ENCODE peak calls at places on chromosome 19, in five cellular contexts. Q is OCI-LY7, R is GM12865, A is fibroblast of mammary gland, M is fibroblast of villous mesenchyme. V is an unnamed sample.

GRCh38 chr19:17183858-17184271 is 31.3 kb upstream of the USE1 start:
- DNase-seq in Q (peak), R (peak), A (no peak), M (no peak), V (no peak)

GRCh38 chr19:7772752-7773291 is 9.8 kb downstream of the CLEC4M start:
- DNase-seq in Q (no peak), R (peak), A (peak), M (peak), V (no peak)

GRCh38 chr19:57664269-57665127 is 4.2 kb upstream of the ZSCAN4 start:
- DNase-seq in Q (no peak), R (no peak), A (peak), M (peak), V (peak)

GRCh38 chr19:33246729-33247440 is 21.2 kb upstream of the SLC7A10 start:
- DNase-seq in Q (no peak), R (no peak), A (no peak), M (no peak), V (no peak)

GRCh38 chr19:32598022-32598421 is 17.0 kb downstream of the PDCD5 start:
- DNase-seq in Q (no peak), R (no peak), A (no peak), M (no peak), V (no peak)

GRCh38 chr19:50513746-50514345 is at the start of gene ASPDH:
- DNase-seq in Q (no peak), R (no peak), A (no peak), M (no peak), V (no peak)

GRCh38 chr19:56333506-56333905 is 18.9 kb upstream of the ZSCAN5A start:
- DNase-seq in Q (peak), R (peak), A (peak), M (peak), V (peak)

GRCh38 chr19:3243851-3244700 is 19.6 kb downstream of the CELF5 start:
- DNase-seq in Q (peak), R (peak), A (peak), M (peak), V (peak)

GRCh38 chr19:34960103-34960805 is 3.8 kb downstream of the ZNF792 start:
- DNase-seq in Q (no peak), R (no peak), A (peak), M (no peak), V (no peak)

GRCh38 chr19:34959021-34959420 is 5.0 kb downstream of the ZNF792 start:
- DNase-seq in Q (no peak), R (no peak), A (no peak), M (no peak), V (no peak)

GRCh38 chr19:34961775-34962174 is 2.3 kb downstream of the ZNF792 start:
- DNase-seq in Q (no peak), R (no peak), A (no peak), M (no peak), V (no peak)

GRCh38 chr19:34960940-34961679 is 2.9 kb downstream of the ZNF792 start:
- DNase-seq in Q (no peak), R (no peak), A (no peak), M (no peak), V (no peak)

GRCh38 chr19:34957830-34958751 is 5.9 kb downstream of the ZNF792 start:
- DNase-seq in Q (no peak), R (no peak), A (no peak), M (no peak), V (no peak)
- H3K4me3 ChIP-seq in Q (no peak), R (no peak), A (no peak), M (no peak), V (no peak)

DNA sequence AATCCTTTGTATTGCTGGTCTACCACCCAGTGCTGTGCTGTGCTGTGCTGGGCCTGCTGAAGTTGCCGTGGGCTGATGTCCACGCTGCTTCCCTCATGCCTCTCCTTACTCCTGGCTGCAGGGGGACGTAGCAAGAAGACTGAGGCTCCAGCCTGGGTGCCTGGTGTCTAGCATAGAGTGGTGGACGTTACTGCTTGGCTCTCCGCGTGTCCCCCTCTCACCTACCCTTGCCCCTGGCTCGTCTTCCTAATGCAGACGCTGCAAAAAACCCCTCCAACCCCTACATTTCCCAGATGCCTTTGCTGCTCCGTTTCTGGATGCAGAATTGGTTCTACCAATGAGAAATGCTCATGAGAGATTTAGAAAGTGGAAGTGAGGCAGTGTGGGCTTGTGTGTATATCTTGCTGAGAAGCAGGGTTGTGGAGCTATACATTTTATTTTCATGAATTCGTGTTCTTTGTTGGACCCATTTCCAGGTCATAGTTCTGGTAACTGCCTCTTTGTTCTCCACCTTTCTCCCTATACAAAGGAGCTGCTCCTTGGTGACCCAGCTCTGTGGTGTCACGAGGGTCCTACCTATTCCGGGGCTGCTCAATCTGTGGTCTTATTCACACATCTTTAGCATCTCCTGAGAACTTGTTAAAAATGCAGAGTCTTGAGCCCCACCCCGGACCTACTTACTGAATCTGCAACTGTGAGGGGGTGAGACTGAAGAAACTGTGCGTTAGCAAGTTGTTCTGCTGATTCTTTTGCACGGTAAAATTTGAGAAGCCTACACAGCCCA is 7.9 kb upstream of the DENND1C start:
- DNase-seq in Q (peak), R (peak), A (no peak), M (no peak), V (no peak)
- H3K4me3 ChIP-seq in Q (peak), R (peak), A (no peak), M (no peak), V (peak)

GRCh38 chr19:38626401-38626800 is 7.4 kb downstream of the EIF3K start:
- DNase-seq in Q (no peak), R (no peak), A (no peak), M (no peak), V (no peak)

GRCh38 chr19:38632476-38633213 is 13.7 kb downstream of the EIF3K start:
- DNase-seq in Q (no peak), R (no peak), A (no peak), M (no peak), V (no peak)

GRCh38 chr19:38624822-38625221 is 5.8 kb downstream of the EIF3K start:
- DNase-seq in Q (no peak), R (no peak), A (no peak), M (no peak), V (no peak)

GRCh38 chr19:38634757-38635482 is 12.5 kb upstream of the ACTN4 start:
- DNase-seq in Q (peak), R (peak), A (peak), M (peak), V (peak)

GRCh38 chr19:38629568-38629967 is 10.6 kb downstream of the EIF3K start:
- DNase-seq in Q (no peak), R (no peak), A (no peak), M (no peak), V (no peak)
- H3K4me3 ChIP-seq in Q (no peak), R (no peak), A (no peak), M (no peak), V (no peak)

GRCh38 chr19:29573486-29573885 is 32.6 kb upstream of the POP4 start:
- DNase-seq in Q (no peak), R (no peak), A (no peak), M (no peak), V (no peak)
- H3K4me3 ChIP-seq in Q (no peak), R (no peak), A (no peak), M (no peak), V (no peak)

DNA sequence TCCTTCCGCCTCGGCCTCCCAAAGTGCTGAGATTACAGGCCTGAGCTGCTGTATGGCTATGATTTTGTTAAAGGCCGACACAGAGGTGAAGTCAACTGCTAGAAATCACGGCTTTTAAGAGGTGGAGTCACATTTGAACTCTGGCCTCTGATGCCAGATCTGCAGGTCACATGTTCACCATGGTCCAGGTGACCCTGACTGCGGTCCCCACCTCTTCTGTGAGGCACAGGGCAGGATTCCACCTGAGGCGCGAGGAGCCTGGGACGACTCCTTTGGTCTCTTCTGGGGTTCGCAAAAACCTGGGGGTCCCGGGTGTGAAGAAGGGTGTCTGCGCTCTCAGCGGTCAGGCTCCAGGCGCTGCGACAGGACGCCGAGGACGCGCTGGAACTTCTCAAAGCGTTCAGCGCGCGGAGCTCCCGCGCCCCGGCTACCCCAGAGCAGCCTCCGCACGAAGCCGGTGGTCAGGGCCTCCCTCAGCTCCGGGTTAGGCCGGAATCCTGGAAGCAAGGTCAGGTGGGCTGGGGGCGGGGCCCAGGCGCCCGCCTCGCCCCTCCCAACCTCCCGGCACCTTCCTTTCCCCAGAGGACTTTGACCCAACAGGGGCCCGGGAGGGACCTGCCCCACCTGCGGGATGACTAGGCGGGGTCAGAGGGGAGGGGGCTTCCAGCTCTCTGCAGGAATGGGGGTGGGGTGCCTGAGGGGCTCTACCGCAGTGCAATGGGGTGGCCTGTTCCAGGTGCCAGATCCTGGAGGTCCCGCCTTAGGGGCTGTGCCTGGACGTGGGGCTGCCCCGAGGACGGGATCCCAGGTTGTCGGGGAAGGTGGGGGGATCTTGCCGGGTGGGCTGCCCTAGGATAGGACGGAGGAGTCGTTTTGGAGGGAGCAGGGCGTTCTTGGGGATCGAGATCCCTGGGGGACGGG is 13.0 kb downstream of the TRIP10 start:
- DNase-seq in Q (no peak), R (no peak), A (no peak), M (no peak), V (peak)
- H3K4me3 ChIP-seq in Q (peak), R (peak), A (peak), M (peak), V (peak)

GRCh38 chr19:38715540-38715939 is 28.7 kb downstream of the CAPN12 start:
- DNase-seq in Q (no peak), R (no peak), A (no peak), M (no peak), V (no peak)

GRCh38 chr19:38714354-38714778 is 29.9 kb downstream of the CAPN12 start:
- DNase-seq in Q (no peak), R (no peak), A (no peak), M (no peak), V (no peak)

GRCh38 chr19:38712161-38712748 is 32.0 kb downstream of the CAPN12 start:
- DNase-seq in Q (no peak), R (no peak), A (no peak), M (no peak), V (no peak)

GRCh38 chr19:38713227-38713649 is 31.0 kb downstream of the CAPN12 start:
- DNase-seq in Q (no peak), R (no peak), A (peak), M (peak), V (peak)

DNA sequence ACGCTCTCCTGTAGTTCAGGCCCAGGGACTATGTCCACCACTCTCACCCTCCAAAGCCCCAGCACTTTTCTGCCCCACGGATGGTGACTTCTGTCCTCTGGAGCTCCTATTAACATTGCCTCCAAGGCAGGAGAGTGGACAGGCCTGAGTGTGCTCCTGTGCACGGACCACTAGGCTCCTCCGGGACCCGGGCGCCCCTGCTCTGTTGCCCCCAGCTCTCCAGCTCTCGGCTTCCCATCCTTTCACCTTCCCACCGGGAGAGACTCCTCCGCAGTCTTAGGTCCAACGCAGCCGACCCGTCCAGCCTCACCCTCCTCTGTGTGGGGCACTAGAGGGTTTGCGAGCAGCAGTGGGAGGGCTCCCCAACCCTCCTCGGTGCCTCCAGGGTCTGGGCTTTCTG is 30.4 kb downstream of the CAPN12 start:
- DNase-seq in Q (no peak), R (no peak), A (no peak), M (no peak), V (no peak)
- H3K4me3 ChIP-seq in Q (no peak), R (no peak), A (no peak), M (no peak), V (no peak)

DNA sequence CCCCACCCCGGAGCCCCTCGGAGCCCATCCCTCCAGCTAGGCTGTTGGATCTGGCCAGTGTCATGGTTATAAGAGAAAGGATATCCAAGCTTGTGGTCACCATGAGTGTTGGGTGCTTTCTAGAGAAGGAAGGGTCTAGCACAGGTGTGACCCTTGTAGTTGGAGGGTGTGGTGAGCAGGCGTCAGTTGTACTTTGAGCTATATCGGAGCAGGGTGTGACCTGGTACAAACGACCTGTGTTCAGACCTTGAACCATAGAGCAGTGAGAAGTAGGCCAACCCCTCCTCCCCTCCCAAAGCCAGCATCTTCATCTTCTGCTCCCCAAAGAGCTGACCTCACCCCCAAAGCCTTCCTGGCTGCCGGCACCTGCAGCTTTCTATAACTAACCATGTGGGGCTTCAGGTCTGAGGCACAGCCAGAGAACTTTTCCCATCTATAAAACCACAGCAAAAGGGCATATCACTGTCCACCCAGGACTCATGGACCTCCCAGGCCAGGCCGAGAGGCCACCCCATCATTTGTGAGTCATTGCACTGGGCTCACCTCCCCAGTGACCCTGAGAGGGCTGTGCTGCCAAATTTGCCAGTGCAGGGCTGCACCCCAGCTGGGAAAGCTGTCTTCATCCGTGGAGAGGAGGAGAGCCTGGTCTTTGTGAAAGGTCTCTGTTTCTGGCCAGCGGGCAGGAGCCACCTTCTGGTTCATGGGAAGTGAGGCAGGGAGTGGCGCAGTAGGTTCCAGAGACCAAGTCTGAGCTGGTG is 14.2 kb downstream of the RAB8A start:
- DNase-seq in Q (no peak), R (no peak), A (peak), M (no peak), V (no peak)
- H3K4me3 ChIP-seq in Q (no peak), R (no peak), A (no peak), M (no peak), V (no peak)

GRCh38 chr19:10230904-10231623 is at the start of gene S1PR2:
- DNase-seq in Q (peak), R (peak), A (peak), M (peak), V (peak)

GRCh38 chr19:10233946-10234345 is 2.8 kb upstream of the S1PR2 start:
- DNase-seq in Q (peak), R (no peak), A (no peak), M (no peak), V (no peak)

GRCh38 chr19:10230155-10230903 is 802 bp downstream of the S1PR2 start:
- DNase-seq in Q (no peak), R (peak), A (no peak), M (peak), V (peak)

GRCh38 chr19:10228925-10229324 is 2.2 kb downstream of the S1PR2 start:
- DNase-seq in Q (peak), R (peak), A (peak), M (peak), V (no peak)

GRCh38 chr19:10231624-10232228 is 595 bp upstream of the S1PR2 start:
- DNase-seq in Q (no peak), R (no peak), A (no peak), M (no peak), V (no peak)
- H3K4me3 ChIP-seq in Q (peak), R (peak), A (peak), M (peak), V (no peak)

DNA sequence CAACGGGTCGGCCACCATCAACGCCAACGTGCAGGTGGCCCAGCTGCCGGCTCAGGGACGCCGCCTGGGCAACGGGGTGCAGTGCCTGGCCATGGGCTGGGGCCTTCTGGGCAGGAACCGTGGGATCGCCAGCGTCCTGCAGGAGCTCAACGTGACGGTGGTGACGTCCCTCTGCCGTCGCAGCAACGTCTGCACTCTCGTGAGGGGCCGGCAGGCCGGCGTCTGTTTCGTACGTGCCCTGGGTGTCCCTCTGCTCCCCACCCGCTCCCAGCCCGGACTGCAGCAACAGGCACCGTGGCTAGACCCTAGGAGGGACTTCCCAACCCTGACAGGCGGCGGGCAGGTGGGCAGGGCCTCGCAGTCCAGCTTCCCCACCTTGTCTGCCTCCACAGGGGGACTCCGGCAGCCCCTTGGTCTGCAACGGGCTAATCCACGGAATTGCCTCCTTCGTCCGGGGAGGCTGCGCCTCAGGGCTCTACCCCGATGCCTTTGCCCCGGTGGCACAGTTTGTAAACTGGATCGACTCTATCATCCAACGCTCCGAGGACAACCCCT is 3.5 kb downstream of the ELANE start:
- DNase-seq in Q (no peak), R (no peak), A (no peak), M (no peak), V (no peak)
- H3K4me3 ChIP-seq in Q (no peak), R (no peak), A (no peak), M (no peak), V (no peak)

GRCh38 chr19:29667390-29667783 is 2.1 kb downstream of the PLEKHF1 start:
- DNase-seq in Q (no peak), R (no peak), A (no peak), M (no peak), V (no peak)
- H3K4me3 ChIP-seq in Q (no peak), R (peak), A (peak), M (peak), V (peak)

V was measured in transverse colon.